ENCODE peak calls at places on chromosome 9, in ten cellular contexts. One of them, this sample, is unnamed. For H3K36me3, the result is how much of the 10 kb centered on the place peaks cover.

GRCh38 chr9:104808030-104808614 is 44.2 kb downstream of the NIPSNAP3B start:
- DNase-seq in SK-N-SH: peak
- DNase-seq in esophagus squamous epithelium: no peak
- DNase-seq in HCT116: no peak
- DNase-seq in neural progenitor cell: peak
- DNase-seq in Karpas-422: peak
- DNase-seq in GM23248: peak
- DNase-seq in PC-9: no peak
- DNase-seq in kidney: no peak
- DNase-seq in IMR-90: peak
- DNase-seq in this sample: no peak

GRCh38 chr9:133708770-133709611 is 29.2 kb downstream of the SARDH start:
- DNase-seq in SK-N-SH: no peak
- DNase-seq in esophagus squamous epithelium: no peak
- DNase-seq in HCT116: no peak
- DNase-seq in neural progenitor cell: peak
- DNase-seq in Karpas-422: no peak
- DNase-seq in GM23248: no peak
- DNase-seq in PC-9: no peak
- DNase-seq in kidney: peak
- DNase-seq in IMR-90: no peak
- DNase-seq in this sample: peak

GRCh38 chr9:74946686-74947085 is 6.0 kb downstream of the C9orf40 start:
- DNase-seq in SK-N-SH: no peak
- DNase-seq in esophagus squamous epithelium: no peak
- DNase-seq in HCT116: no peak
- DNase-seq in neural progenitor cell: no peak
- DNase-seq in Karpas-422: no peak
- DNase-seq in GM23248: peak
- DNase-seq in PC-9: no peak
- DNase-seq in kidney: no peak
- DNase-seq in IMR-90: no peak
- DNase-seq in this sample: no peak

GRCh38 chr9:116193636-116194035 is 40.0 kb downstream of the PAPPA start:
- DNase-seq in SK-N-SH: no peak
- DNase-seq in esophagus squamous epithelium: no peak
- DNase-seq in HCT116: no peak
- DNase-seq in neural progenitor cell: no peak
- DNase-seq in Karpas-422: no peak
- DNase-seq in GM23248: peak
- DNase-seq in PC-9: peak
- DNase-seq in kidney: no peak
- DNase-seq in IMR-90: peak
- DNase-seq in this sample: no peak

GRCh38 chr9:70043285-70043684 is 363 bp upstream of the MAMDC2 start:
- DNase-seq in SK-N-SH: no peak
- DNase-seq in esophagus squamous epithelium: no peak
- DNase-seq in HCT116: no peak
- DNase-seq in neural progenitor cell: peak
- DNase-seq in Karpas-422: no peak
- DNase-seq in GM23248: no peak
- DNase-seq in PC-9: no peak
- DNase-seq in kidney: no peak
- DNase-seq in IMR-90: no peak
- DNase-seq in this sample: no peak

GRCh38 chr9:36140086-36141084 is 3.9 kb downstream of the GLIPR2 start:
- DNase-seq in SK-N-SH: no peak
- DNase-seq in esophagus squamous epithelium: no peak
- DNase-seq in HCT116: no peak
- DNase-seq in neural progenitor cell: no peak
- DNase-seq in Karpas-422: peak
- DNase-seq in GM23248: no peak
- DNase-seq in PC-9: no peak
- DNase-seq in kidney: no peak
- DNase-seq in IMR-90: no peak
- DNase-seq in this sample: no peak

GRCh38 chr9:26266111-26266791 is 588.0 kb upstream of the TUSC1 start:
- DNase-seq in SK-N-SH: no peak
- DNase-seq in esophagus squamous epithelium: no peak
- DNase-seq in HCT116: no peak
- DNase-seq in neural progenitor cell: peak
- DNase-seq in Karpas-422: no peak
- DNase-seq in GM23248: peak
- DNase-seq in PC-9: no peak
- DNase-seq in kidney: no peak
- DNase-seq in IMR-90: no peak
- DNase-seq in this sample: no peak

GRCh38 chr9:109887079-109887478 is 107.1 kb downstream of the PALM2AKAP2 start:
- DNase-seq in SK-N-SH: no peak
- DNase-seq in esophagus squamous epithelium: no peak
- DNase-seq in HCT116: no peak
- DNase-seq in neural progenitor cell: no peak
- DNase-seq in Karpas-422: no peak
- DNase-seq in GM23248: peak
- DNase-seq in PC-9: no peak
- DNase-seq in kidney: no peak
- DNase-seq in IMR-90: peak
- DNase-seq in this sample: no peak

GRCh38 chr9:89154218-89154617 is 24.4 kb downstream of the SHC3 start:
- DNase-seq in SK-N-SH: no peak
- DNase-seq in esophagus squamous epithelium: no peak
- DNase-seq in HCT116: no peak
- DNase-seq in neural progenitor cell: no peak
- DNase-seq in Karpas-422: no peak
- DNase-seq in GM23248: peak
- DNase-seq in PC-9: no peak
- DNase-seq in kidney: no peak
- DNase-seq in IMR-90: no peak
- DNase-seq in this sample: no peak
- H3K27ac ChIP-seq in SK-N-SH: peak
- H3K27ac ChIP-seq in esophagus squamous epithelium: no peak
- H3K27ac ChIP-seq in HCT116: peak
- H3K27ac ChIP-seq in neural progenitor cell: no peak
- H3K27ac ChIP-seq in Karpas-422: no peak
- H3K27ac ChIP-seq in GM23248: peak
- H3K27ac ChIP-seq in PC-9: peak
- H3K27ac ChIP-seq in kidney: no peak
- H3K27ac ChIP-seq in IMR-90: peak
- H3K27ac ChIP-seq in this sample: no peak

GRCh38 chr9:124885551-124885950 is 23.6 kb downstream of the ARPC5L start:
- DNase-seq in SK-N-SH: no peak
- DNase-seq in esophagus squamous epithelium: no peak
- DNase-seq in HCT116: no peak
- DNase-seq in neural progenitor cell: peak
- DNase-seq in Karpas-422: no peak
- DNase-seq in GM23248: no peak
- DNase-seq in PC-9: no peak
- DNase-seq in kidney: no peak
- DNase-seq in IMR-90: no peak
- DNase-seq in this sample: no peak

GRCh38 chr9:124889006-124889405 is 27.1 kb downstream of the ARPC5L start:
- DNase-seq in SK-N-SH: no peak
- DNase-seq in esophagus squamous epithelium: no peak
- DNase-seq in HCT116: no peak
- DNase-seq in neural progenitor cell: no peak
- DNase-seq in Karpas-422: no peak
- DNase-seq in GM23248: no peak
- DNase-seq in PC-9: no peak
- DNase-seq in kidney: no peak
- DNase-seq in IMR-90: no peak
- DNase-seq in this sample: no peak

GRCh38 chr9:124886461-124886860 is 24.5 kb downstream of the ARPC5L start:
- DNase-seq in SK-N-SH: no peak
- DNase-seq in esophagus squamous epithelium: no peak
- DNase-seq in HCT116: no peak
- DNase-seq in neural progenitor cell: no peak
- DNase-seq in Karpas-422: no peak
- DNase-seq in GM23248: no peak
- DNase-seq in PC-9: no peak
- DNase-seq in kidney: no peak
- DNase-seq in IMR-90: no peak
- DNase-seq in this sample: no peak

GRCh38 chr9:124886866-124887492 is 25.0 kb downstream of the ARPC5L start:
- DNase-seq in SK-N-SH: no peak
- DNase-seq in esophagus squamous epithelium: no peak
- DNase-seq in HCT116: no peak
- DNase-seq in neural progenitor cell: peak
- DNase-seq in Karpas-422: no peak
- DNase-seq in GM23248: no peak
- DNase-seq in PC-9: no peak
- DNase-seq in kidney: no peak
- DNase-seq in IMR-90: no peak
- DNase-seq in this sample: no peak

GRCh38 chr9:124887832-124888231 is 25.9 kb downstream of the ARPC5L start:
- DNase-seq in SK-N-SH: no peak
- DNase-seq in esophagus squamous epithelium: no peak
- DNase-seq in HCT116: no peak
- DNase-seq in neural progenitor cell: peak
- DNase-seq in Karpas-422: no peak
- DNase-seq in GM23248: no peak
- DNase-seq in PC-9: no peak
- DNase-seq in kidney: no peak
- DNase-seq in IMR-90: no peak
- DNase-seq in this sample: no peak
- H3K36me3 ChIP-seq in SK-N-SH: under half
- H3K36me3 ChIP-seq in esophagus squamous epithelium: under half
- H3K36me3 ChIP-seq in HCT116: under half
- H3K36me3 ChIP-seq in neural progenitor cell: under half
- H3K36me3 ChIP-seq in Karpas-422: under half
- H3K36me3 ChIP-seq in GM23248: under half
- H3K36me3 ChIP-seq in PC-9: under half
- H3K36me3 ChIP-seq in kidney: under half
- H3K36me3 ChIP-seq in IMR-90: half or more
- H3K36me3 ChIP-seq in this sample: under half

DNA sequence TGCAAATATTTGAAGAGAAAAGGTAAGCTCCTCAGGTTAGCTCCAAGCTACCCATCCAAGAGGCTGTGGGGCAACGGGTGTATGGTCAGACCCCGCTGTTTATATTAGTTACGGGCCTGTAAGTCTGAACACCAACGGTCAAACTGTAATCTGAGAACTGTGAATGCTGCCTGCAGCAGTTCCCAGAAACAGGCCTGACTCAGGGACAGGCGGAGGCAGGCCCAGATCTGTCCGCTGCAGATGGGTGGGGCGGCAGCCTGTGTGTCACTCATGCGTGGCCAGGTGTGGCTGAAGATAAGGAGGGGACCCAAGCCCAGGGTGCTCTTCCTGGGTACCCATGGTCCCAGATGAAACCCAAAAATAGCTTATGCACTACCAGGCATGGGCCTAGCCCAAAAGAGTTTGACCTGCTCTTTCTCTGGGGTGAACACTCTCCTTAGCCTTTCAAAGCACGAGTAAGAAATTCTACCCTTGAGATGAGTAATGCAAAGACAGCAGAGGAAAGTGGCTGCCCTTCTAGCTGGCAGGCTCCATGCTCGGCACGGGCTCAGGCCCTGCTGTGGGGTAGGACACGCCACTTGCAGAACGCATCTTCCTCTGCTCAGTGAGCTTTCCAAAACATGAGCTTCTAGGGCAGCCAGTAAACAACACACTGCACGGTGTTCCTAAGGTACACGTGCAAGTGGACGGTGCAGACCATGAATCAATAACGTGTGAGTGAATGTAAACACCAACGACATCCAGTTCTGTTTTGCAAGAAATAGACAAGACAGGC is 9.1 kb downstream of the UBAC1 start:
- DNase-seq in SK-N-SH: no peak
- DNase-seq in esophagus squamous epithelium: no peak
- DNase-seq in HCT116: peak
- DNase-seq in neural progenitor cell: peak
- DNase-seq in Karpas-422: no peak
- DNase-seq in GM23248: no peak
- DNase-seq in PC-9: no peak
- DNase-seq in kidney: no peak
- DNase-seq in IMR-90: peak
- DNase-seq in this sample: no peak
- H3K27ac ChIP-seq in SK-N-SH: no peak
- H3K27ac ChIP-seq in esophagus squamous epithelium: peak
- H3K27ac ChIP-seq in HCT116: peak
- H3K27ac ChIP-seq in neural progenitor cell: peak
- H3K27ac ChIP-seq in Karpas-422: no peak
- H3K27ac ChIP-seq in GM23248: no peak
- H3K27ac ChIP-seq in PC-9: no peak
- H3K27ac ChIP-seq in kidney: no peak
- H3K27ac ChIP-seq in IMR-90: peak
- H3K27ac ChIP-seq in this sample: no peak

GRCh38 chr9:111984075-111984802 is 87.6 kb downstream of the UGCG start:
- DNase-seq in SK-N-SH: no peak
- DNase-seq in esophagus squamous epithelium: no peak
- DNase-seq in HCT116: no peak
- DNase-seq in neural progenitor cell: no peak
- DNase-seq in Karpas-422: no peak
- DNase-seq in GM23248: no peak
- DNase-seq in PC-9: no peak
- DNase-seq in kidney: no peak
- DNase-seq in IMR-90: no peak
- DNase-seq in this sample: no peak

GRCh38 chr9:111983484-111983908 is 86.9 kb downstream of the UGCG start:
- DNase-seq in SK-N-SH: no peak
- DNase-seq in esophagus squamous epithelium: no peak
- DNase-seq in HCT116: no peak
- DNase-seq in neural progenitor cell: no peak
- DNase-seq in Karpas-422: peak
- DNase-seq in GM23248: no peak
- DNase-seq in PC-9: no peak
- DNase-seq in kidney: no peak
- DNase-seq in IMR-90: no peak
- DNase-seq in this sample: no peak

GRCh38 chr9:111985315-111985714 is 88.7 kb downstream of the UGCG start:
- DNase-seq in SK-N-SH: no peak
- DNase-seq in esophagus squamous epithelium: no peak
- DNase-seq in HCT116: no peak
- DNase-seq in neural progenitor cell: no peak
- DNase-seq in Karpas-422: no peak
- DNase-seq in GM23248: no peak
- DNase-seq in PC-9: no peak
- DNase-seq in kidney: no peak
- DNase-seq in IMR-90: no peak
- DNase-seq in this sample: no peak

GRCh38 chr9:111991179-111991578 is 94.6 kb downstream of the UGCG start:
- DNase-seq in SK-N-SH: no peak
- DNase-seq in esophagus squamous epithelium: no peak
- DNase-seq in HCT116: no peak
- DNase-seq in neural progenitor cell: no peak
- DNase-seq in Karpas-422: no peak
- DNase-seq in GM23248: no peak
- DNase-seq in PC-9: no peak
- DNase-seq in kidney: no peak
- DNase-seq in IMR-90: no peak
- DNase-seq in this sample: no peak

DNA sequence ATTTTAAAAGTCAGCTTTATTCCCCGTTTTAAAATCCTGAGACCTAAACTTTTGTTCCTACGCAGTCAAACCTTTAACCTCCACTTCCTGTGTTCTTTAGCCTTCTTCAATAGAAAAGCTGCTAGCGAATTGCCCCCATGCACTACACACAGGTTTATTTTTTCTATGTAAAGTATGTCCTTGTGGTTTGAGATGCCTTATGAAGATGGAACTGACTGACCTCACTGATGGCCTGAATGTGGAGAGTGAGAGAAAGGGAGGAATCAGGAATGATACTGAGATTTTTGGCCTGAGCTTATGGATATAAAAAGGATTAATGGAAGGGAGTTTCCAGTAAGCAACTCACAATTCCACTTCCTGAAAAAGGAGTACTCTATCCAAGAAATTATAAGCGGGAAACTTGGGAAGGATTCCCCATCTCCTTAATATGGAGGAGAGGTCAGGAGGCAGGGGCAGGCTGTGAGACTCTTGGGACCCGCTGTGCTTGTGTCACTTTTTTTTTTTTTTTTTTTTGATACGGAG is 89.5 kb downstream of the UGCG start:
- DNase-seq in SK-N-SH: no peak
- DNase-seq in esophagus squamous epithelium: no peak
- DNase-seq in HCT116: no peak
- DNase-seq in neural progenitor cell: no peak
- DNase-seq in Karpas-422: no peak
- DNase-seq in GM23248: no peak
- DNase-seq in PC-9: no peak
- DNase-seq in kidney: peak
- DNase-seq in IMR-90: peak
- DNase-seq in this sample: no peak
- H3K36me3 ChIP-seq in SK-N-SH: under half
- H3K36me3 ChIP-seq in esophagus squamous epithelium: under half
- H3K36me3 ChIP-seq in HCT116: under half
- H3K36me3 ChIP-seq in neural progenitor cell: under half
- H3K36me3 ChIP-seq in Karpas-422: under half
- H3K36me3 ChIP-seq in GM23248: under half
- H3K36me3 ChIP-seq in PC-9: under half
- H3K36me3 ChIP-seq in kidney: under half
- H3K36me3 ChIP-seq in IMR-90: under half
- H3K36me3 ChIP-seq in this sample: under half